ENCODE peak calls at places on chromosome 1, in five cellular contexts. E is neuronal stem cell, F is trophoblast cell, B is H9, G is mesenchymal stem cell. P is an unnamed sample.

GRCh38 chr1:111705841-111706240 is 33.4 kb downstream of the INKA2 start:
- DNase-seq in E (no peak), F (no peak), B (no peak), G (no peak), P (peak; percentile 63)

GRCh38 chr1:13948396-13948795 is 248.4 kb downstream of the PRDM2 start:
- DNase-seq in E (no peak), F (no peak), B (no peak), G (no peak), P (no peak)

GRCh38 chr1:88175631-88176226 is 508.3 kb upstream of the PKN2 start:
- DNase-seq in E (no peak), F (no peak), B (no peak), G (peak; percentile 11), P (peak; percentile 30)

GRCh38 chr1:167663002-167663772 is 33.2 kb downstream of the RCSD1 start:
- DNase-seq in E (no peak), F (no peak), B (no peak), G (peak; percentile 79), P (peak; percentile 47)

GRCh38 chr1:157163273-157164127 is 25.3 kb upstream of the ETV3 start:
- DNase-seq in E (peak; percentile 79), F (peak; percentile 53), B (peak; percentile 96), G (peak; percentile 61), P (peak; percentile 48)

GRCh38 chr1:69737527-69738176 is 169.9 kb downstream of the LRRC7 start:
- DNase-seq in E (peak; percentile 66), F (peak; percentile 39), B (peak; percentile 43), G (peak; percentile 80), P (peak; percentile 67)

GRCh38 chr1:64484651-64485050 is 14.7 kb downstream of the CACHD1 start:
- DNase-seq in E (no peak), F (no peak), B (no peak), G (peak; percentile 22), P (no peak)

GRCh38 chr1:66931548-66932124 is 6.8 kb downstream of the MIER1 start:
- DNase-seq in E (no peak), F (no peak), B (no peak), G (no peak), P (no peak)

GRCh38 chr1:180424848-180425457 is 77.4 kb downstream of the ACBD6 start:
- DNase-seq in E (peak; percentile 5), F (no peak), B (no peak), G (peak; percentile 4), P (no peak)

DNA sequence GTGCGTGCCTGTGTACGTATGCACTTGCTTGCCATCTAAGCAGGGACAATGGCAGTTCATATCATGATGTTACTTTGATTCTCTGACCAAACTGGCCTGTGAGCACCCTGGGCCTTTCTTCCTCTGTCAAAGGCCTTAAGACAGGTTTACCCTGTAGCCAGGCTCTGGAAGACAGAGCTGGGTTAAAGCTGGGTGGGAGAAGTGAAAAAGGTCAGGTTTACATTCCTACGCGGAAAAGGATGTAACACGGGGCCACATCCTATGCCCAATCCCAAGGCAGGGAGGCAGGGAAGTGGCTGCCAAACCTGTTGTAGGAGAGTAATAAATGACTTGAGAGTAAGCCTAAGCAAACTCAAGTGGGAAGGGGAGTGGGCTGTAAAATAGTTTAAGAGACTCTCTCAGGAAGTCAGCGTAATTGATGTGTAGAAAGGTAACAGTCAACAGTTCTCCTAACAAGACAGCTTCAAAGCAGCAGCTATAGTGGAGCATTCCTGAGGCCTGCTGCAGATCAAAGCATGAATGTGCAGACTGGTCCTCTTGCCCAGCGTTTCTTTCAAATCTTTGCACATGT is 42.7 kb downstream of the LAMC2 start:
- DNase-seq in E (no peak), F (no peak), B (no peak), G (no peak), P (no peak)
- H2BK5ac ChIP-seq in E (no peak overlapping the region), F (peak overlapping the region; percentile 27), B (no peak overlapping the region), G (no peak overlapping the region), P (no peak overlapping the region)

GRCh38 chr1:23779826-23780371 is 1.7 kb downstream of the PITHD1 start:
- DNase-seq in E (no peak), F (no peak), B (no peak), G (peak; percentile 65), P (peak; percentile 65)
- H3K4me2 ChIP-seq in E (no peak overlapping the region), F (no peak overlapping the region), B (peak overlapping the region; percentile 95), G (no peak overlapping the region), P (peak overlapping the region; percentile 100)

GRCh38 chr1:234980657-234981396 is 147.8 kb downstream of the TOMM20 start:
- DNase-seq in E (no peak), F (peak; percentile 94), B (no peak), G (peak; percentile 99), P (peak; percentile 97)

GRCh38 chr1:234979316-234980223 is 149.1 kb downstream of the TOMM20 start:
- DNase-seq in E (no peak), F (no peak), B (no peak), G (no peak), P (no peak)

GRCh38 chr1:234981758-234982157 is 146.9 kb downstream of the TOMM20 start:
- DNase-seq in E (no peak), F (no peak), B (no peak), G (no peak), P (no peak)

GRCh38 chr1:234978397-234979291 is 150.0 kb downstream of the TOMM20 start:
- DNase-seq in E (no peak), F (no peak), B (no peak), G (peak; percentile 91), P (peak; percentile 93)

GRCh38 chr1:234980224-234980656 is 148.4 kb downstream of the TOMM20 start:
- DNase-seq in E (no peak), F (no peak), B (no peak), G (no peak), P (no peak)
- H2BK5ac ChIP-seq in E (peak overlapping the region; percentile 10), F (peak overlapping the region; percentile 28), B (no peak overlapping the region), G (peak overlapping the region; percentile 75), P (peak overlapping the region; percentile 97)

GRCh38 chr1:227924838-227925574 is 22.7 kb downstream of the WNT9A start:
- DNase-seq in E (no peak), F (no peak), B (no peak), G (no peak), P (no peak)
- H3K4me2 ChIP-seq in E (no peak overlapping the region), F (no peak overlapping the region), B (no peak overlapping the region), G (no peak overlapping the region), P (no peak overlapping the region)

GRCh38 chr1:234609528-234610042 is 393 bp downstream of the IRF2BP2 start:
- DNase-seq in E (no peak), F (no peak), B (no peak), G (no peak), P (no peak)
- H2BK5ac ChIP-seq in E (no peak overlapping the region), F (peak overlapping the region; percentile 93), B (no peak overlapping the region), G (peak overlapping the region; percentile 99), P (peak overlapping the region; percentile 96)

DNA sequence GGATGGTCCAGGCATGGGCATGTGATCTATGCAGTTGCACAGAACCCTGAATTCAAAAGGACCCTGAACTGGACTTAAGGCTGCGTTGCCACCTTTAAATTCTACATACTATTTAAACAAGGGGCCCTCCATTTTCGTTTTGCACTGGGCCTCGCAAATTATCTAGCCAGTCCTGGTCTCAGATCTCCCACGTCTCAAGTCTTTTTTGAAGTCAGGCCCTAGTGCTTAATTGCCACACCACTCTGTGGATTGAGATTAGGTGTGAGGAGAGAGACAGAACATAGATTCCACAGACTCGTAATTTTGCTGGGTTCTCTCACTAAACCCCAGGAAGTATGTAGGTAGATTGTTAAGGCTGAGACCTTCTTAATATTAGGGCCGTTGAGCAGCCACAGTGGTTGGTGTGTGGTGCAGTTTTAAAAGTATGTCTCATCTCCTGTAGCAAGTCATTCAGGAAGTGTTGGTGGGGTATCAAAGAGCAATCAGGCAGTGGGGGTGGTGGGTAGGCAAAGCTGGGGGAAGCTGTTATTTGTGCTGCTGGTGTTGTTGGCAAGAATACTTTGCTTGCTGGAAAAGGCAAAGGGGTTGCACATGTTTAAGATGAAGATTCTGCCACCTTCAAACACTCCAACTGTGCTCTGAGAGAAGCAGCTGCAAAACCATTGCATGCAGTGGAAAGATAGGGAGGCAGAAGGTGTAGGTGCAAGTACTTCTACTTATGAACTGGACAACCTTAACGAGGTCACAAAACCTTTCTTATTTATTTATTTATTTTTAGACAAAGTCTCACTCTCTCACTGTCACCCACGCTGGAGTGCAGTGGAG is 11.2 kb downstream of the CD84 start:
- DNase-seq in E (no peak), F (no peak), B (no peak), G (no peak), P (no peak)
- H3K4me2 ChIP-seq in E (no peak overlapping the region), F (no peak overlapping the region), B (no peak overlapping the region), G (no peak overlapping the region), P (no peak overlapping the region)

GRCh38 chr1:93770640-93771039 is 89.0 kb upstream of the BCAR3 start:
- DNase-seq in E (peak; percentile 11), F (no peak), B (no peak), G (no peak), P (peak; percentile 27)

GRCh38 chr1:93763981-93764750 is 82.5 kb upstream of the BCAR3 start:
- DNase-seq in E (no peak), F (no peak), B (no peak), G (no peak), P (no peak)

GRCh38 chr1:93768380-93768863 is 86.8 kb upstream of the BCAR3 start:
- DNase-seq in E (no peak), F (no peak), B (no peak), G (no peak), P (no peak)

GRCh38 chr1:93769767-93770166 is 88.1 kb upstream of the BCAR3 start:
- DNase-seq in E (no peak), F (no peak), B (no peak), G (no peak), P (no peak)

DNA sequence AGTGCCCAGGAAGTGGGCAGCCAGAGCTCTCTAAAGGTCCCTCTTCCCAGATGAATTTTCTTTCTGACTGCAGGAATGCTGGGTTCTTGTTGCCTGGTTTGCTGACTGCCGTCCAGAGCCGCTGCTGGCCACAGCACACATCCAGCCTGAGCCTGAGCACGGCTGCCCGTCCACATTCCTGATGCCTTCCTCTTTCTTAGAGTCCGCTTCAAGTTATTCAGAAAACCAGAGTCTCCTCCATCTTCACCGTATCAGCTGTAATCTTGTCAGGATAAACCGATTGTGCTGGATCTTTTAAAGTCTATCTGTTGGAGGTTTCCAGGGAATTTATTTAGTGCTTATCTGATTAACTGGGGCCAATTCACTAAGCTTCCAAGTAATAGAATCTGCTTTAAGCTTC is 84.8 kb upstream of the BCAR3 start:
- DNase-seq in E (no peak), F (peak; percentile 77), B (no peak), G (no peak), P (no peak)
- H2BK5ac ChIP-seq in E (no peak overlapping the region), F (no peak overlapping the region), B (no peak overlapping the region), G (no peak overlapping the region), P (no peak overlapping the region)

DNA sequence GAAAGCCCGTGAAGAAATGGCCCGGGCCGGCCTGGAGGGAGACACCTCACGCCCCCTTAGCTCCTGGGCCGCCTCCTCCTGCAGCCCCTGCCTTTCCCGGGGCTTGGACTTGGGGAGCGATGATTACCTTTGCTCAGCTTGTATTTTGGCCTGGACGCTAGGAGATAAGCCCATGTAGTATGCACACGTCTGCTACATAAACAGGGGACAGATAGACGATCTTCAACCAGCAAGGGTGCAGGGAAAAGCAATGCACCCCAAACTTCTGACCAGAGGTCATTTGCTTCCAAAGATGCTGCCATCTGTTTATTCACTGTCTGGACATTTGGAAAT is 936 bp downstream of the TP73 start:
- DNase-seq in E (no peak), F (no peak), B (no peak), G (no peak), P (no peak)
- H3K4me2 ChIP-seq in E (no peak overlapping the region), F (no peak overlapping the region), B (peak overlapping the region; percentile 65), G (no peak overlapping the region), P (no peak overlapping the region)

P was measured in IMR-90.